ENCODE peak calls at places on chromosomes 7 and 10, in ten cellular contexts. M is BJ; C is NCI-H1092 treated with DMSO at 0.1 percent for 48 hours; T is stimulated activated naive CD8-positive, alpha-beta T cell treated with anti-CD3 and anti-CD28 coated beads, Interleukin-15, Interleukin-2, amounts not matched to agents 100 U/mL and 50 U/mL, for 24 hours; A is islet precursor cell; N is CD4-positive, alpha-beta T cell; Y is GM03348; F is osteoblast; O is EH; V is amniotic epithelial cell. G is an unnamed sample.

GRCh38 chr7:116525298-116525912 is 569 bp downstream of the CAV1 start:
- DNase-seq in M (no peak), C (no peak), T (peak), A (peak), N (peak), Y (peak), F (peak), O (peak), V (no peak), G (no peak)

GRCh38 chr10:110840225-110840922 is 31.4 kb upstream of the PDCD4 start:
- DNase-seq in M (no peak), C (no peak), T (peak), A (no peak), N (no peak), Y (no peak), F (no peak), O (no peak), V (peak), G (no peak)

GRCh38 chr10:60208676-60209269 is 180.9 kb downstream of the ANK3 start:
- DNase-seq in M (no peak), C (peak), T (no peak), A (no peak), N (no peak), Y (peak), F (peak), O (peak), V (peak), G (no peak)

GRCh38 chr7:481219-481930 is 38.3 kb downstream of the PDGFA start:
- DNase-seq in M (no peak), C (no peak), T (no peak), A (no peak), N (no peak), Y (no peak), F (no peak), O (no peak), V (no peak), G (no peak)

GRCh38 chr7:126574276-126574675 is 678.5 kb downstream of the GRM8 start:
- DNase-seq in M (no peak), C (no peak), T (no peak), A (no peak), N (no peak), Y (peak), F (no peak), O (no peak), V (peak), G (no peak)

GRCh38 chr7:121739465-121739864 is 133.5 kb upstream of the PTPRZ1 start:
- DNase-seq in M (no peak), C (no peak), T (no peak), A (no peak), N (no peak), Y (no peak), F (no peak), O (no peak), V (peak), G (no peak)

GRCh38 chr7:117230276-117231046 is 92.4 kb downstream of the WNT2 start:
- DNase-seq in M (peak), C (no peak), T (no peak), A (no peak), N (no peak), Y (peak), F (no peak), O (peak), V (peak), G (no peak)

GRCh38 chr7:16078076-16078952 is 343.0 kb downstream of the CRPPA start:
- DNase-seq in M (no peak), C (peak), T (no peak), A (peak), N (no peak), Y (peak), F (no peak), O (peak), V (peak), G (no peak)

GRCh38 chr10:19816420-19817250 is at the start of gene PLXDC2:
- DNase-seq in M (no peak), C (no peak), T (peak), A (peak), N (no peak), Y (peak), F (peak), O (peak), V (peak), G (no peak)

GRCh38 chr7:100469227-100470044 is 5.4 kb upstream of the SPACDR start:
- DNase-seq in M (no peak), C (peak), T (peak), A (peak), N (peak), Y (peak), F (peak), O (peak), V (peak), G (peak)

GRCh38 chr7:12709731-12710502 is 22.5 kb downstream of the ARL4A start:
- DNase-seq in M (peak), C (no peak), T (no peak), A (no peak), N (no peak), Y (peak), F (peak), O (peak), V (peak), G (no peak)

GRCh38 chr10:44387853-44388251 is 3.0 kb upstream of the CXCL12 start:
- DNase-seq in M (no peak), C (no peak), T (no peak), A (peak), N (no peak), Y (no peak), F (peak), O (no peak), V (no peak), G (no peak)

GRCh38 chr10:79159141-79159619 is 90.4 kb downstream of the ZMIZ1 start:
- DNase-seq in M (no peak), C (no peak), T (no peak), A (peak), N (no peak), Y (peak), F (peak), O (peak), V (peak), G (no peak)

GRCh38 chr10:87643920-87644319 is 15.8 kb upstream of the PAPSS2 start:
- DNase-seq in M (no peak), C (no peak), T (no peak), A (no peak), N (no peak), Y (no peak), F (no peak), O (no peak), V (no peak), G (no peak)

GRCh38 chr10:26216577-26216948 is at the start of gene GAD2:
- DNase-seq in M (no peak), C (no peak), T (no peak), A (no peak), N (no peak), Y (no peak), F (no peak), O (no peak), V (no peak), G (no peak)

GRCh38 chr10:96548589-96548988 is 34.9 kb upstream of the TLL2 start:
- DNase-seq in M (no peak), C (peak), T (no peak), A (no peak), N (no peak), Y (no peak), F (no peak), O (no peak), V (no peak), G (no peak)

G was measured in activated gamma-delta T cell treated with anti-CD3 and anti-CD28 coated beads, Interleukin-2, amount 50 U/mL, for 16 hours.